ENCODE peak calls at places on chromosomes 6 and 20, in nine cellular contexts. M is psoas muscle, V is upper lobe of right lung, C is heart left ventricle, S is activated T-cell treated with anti-CD3 and anti-CD28 coated beads for 1 hour, T is SK-N-SH, K is EL, H is Caki2, Q is transverse colon. Y is an unnamed sample.

GRCh38 chr6:166312832-166313231 is 4.6 kb upstream of the PRR18 start:
- DNase-seq in M (no peak), V (no peak), C (no peak), S (no peak), T (no peak), K (no peak), H (no peak), Q (no peak), Y (no peak)

GRCh38 chr6:90295854-90296345 is 743 bp downstream of the BACH2 start:
- DNase-seq in M (peak), V (peak), C (peak), S (peak), T (peak), K (peak), H (peak), Q (peak), Y (peak)

GRCh38 chr6:38355519-38355918 is 284.2 kb downstream of the BTBD9 start:
- DNase-seq in M (no peak), V (no peak), C (no peak), S (no peak), T (no peak), K (no peak), H (no peak), Q (no peak), Y (no peak)

GRCh38 chr6:108002365-108003221 is 44.6 kb upstream of the SEC63 start:
- DNase-seq in M (no peak), V (no peak), C (no peak), S (no peak), T (no peak), K (peak), H (peak), Q (peak), Y (peak)

GRCh38 chr20:38197217-38198008 is 32.3 kb upstream of the TGM2 start:
- DNase-seq in M (no peak), V (no peak), C (no peak), S (no peak), T (no peak), K (no peak), H (no peak), Q (no peak), Y (no peak)

GRCh38 chr20:49541733-49542513 is 26.0 kb downstream of the PTGIS start:
- DNase-seq in M (peak), V (peak), C (peak), S (peak), T (peak), K (peak), H (peak), Q (peak), Y (peak)

GRCh38 chr6:57265755-57266221 is 43.7 kb upstream of the RAB23 start:
- DNase-seq in M (no peak), V (no peak), C (no peak), S (no peak), T (no peak), K (peak), H (no peak), Q (no peak), Y (peak)

GRCh38 chr6:37565267-37566208 is 65.8 kb upstream of the CCDC167 start:
- DNase-seq in M (no peak), V (no peak), C (no peak), S (no peak), T (peak), K (no peak), H (no peak), Q (no peak), Y (peak)

GRCh38 chr6:42137192-42137753 is 5.1 kb downstream of the C6orf132 start:
- DNase-seq in M (no peak), V (no peak), C (no peak), S (no peak), T (peak), K (no peak), H (no peak), Q (peak), Y (no peak)

GRCh38 chr20:9837634-9838033 is 1.2 kb downstream of the PAK5 start:
- DNase-seq in M (no peak), V (no peak), C (no peak), S (no peak), T (no peak), K (no peak), H (no peak), Q (no peak), Y (no peak)

GRCh38 chr6:4253604-4254211 is 118.3 kb upstream of the ECI2 start:
- DNase-seq in M (no peak), V (no peak), C (peak), S (no peak), T (no peak), K (peak), H (peak), Q (no peak), Y (peak)

GRCh38 chr6:5869676-5870075 is 137.0 kb downstream of the NRN1 start:
- DNase-seq in M (no peak), V (no peak), C (no peak), S (no peak), T (no peak), K (no peak), H (no peak), Q (no peak), Y (no peak)

GRCh38 chr6:113050010-113050893 is 703.1 kb downstream of the RFPL4B start:
- DNase-seq in M (no peak), V (no peak), C (no peak), S (no peak), T (no peak), K (peak), H (no peak), Q (no peak), Y (peak)

Y was measured in RPMI7951.